ENCODE peak calls at places on chromosomes 16 and 17, in four cellular contexts. U, Q, J and W are unnamed samples.

GRCh38 chr17:7459961-7460545 is 15.2 kb downstream of the CHRNB1 start:
- DNase-seq in Q (no peak), J (no peak), U (no peak), W (no peak)

GRCh38 chr16:67968440-67969285 is at the start of gene SLC12A4:
- DNase-seq in Q (peak; percentile 89), J (peak; percentile 76), U (peak; percentile 94), W (peak; percentile 81)

GRCh38 chr16:88368036-88368435 is 14.7 kb upstream of the ZNF469 start:
- DNase-seq in Q (no peak), U (peak; percentile 16), J (no peak), W (no peak)

GRCh38 chr17:4144411-4144747 is 1.4 kb downstream of the CYB5D2 start:
- DNase-seq in Q (no peak), J (no peak), U (no peak), W (no peak)

GRCh38 chr16:84582958-84583516 is 34.8 kb downstream of the COTL1 start:
- DNase-seq in U (no peak), J (no peak), Q (no peak), W (peak; percentile 71)

GRCh38 chr17:21239680-21240374 is 13.4 kb downstream of the NATD1 start:
- DNase-seq in J (no peak), Q (peak; percentile 51), U (no peak), W (no peak)

GRCh38 chr17:67615011-67615561 is 102.7 kb upstream of the NOL11 start:
- DNase-seq in U (no peak), Q (no peak), J (peak; percentile 58), W (peak; percentile 67)

GRCh38 chr17:20073056-20073979 is 64.2 kb downstream of the SPECC1 start:
- DNase-seq in J (no peak), Q (no peak), U (peak; percentile 78), W (peak; percentile 8)

GRCh38 chr16:16014329-16015224 is 65.2 kb downstream of the ABCC1 start:
- DNase-seq in Q (no peak), J (peak; percentile 66), U (peak; percentile 74), W (peak; percentile 81)

GRCh38 chr17:68679882-68680281 is 78.7 kb upstream of the FAM20A start:
- DNase-seq in J (no peak), Q (no peak), U (no peak), W (no peak)

GRCh38 chr16:65125322-65125721 is 3.5 kb upstream of the CDH11 start:
- DNase-seq in J (no peak), Q (no peak), U (no peak), W (no peak)

GRCh38 chr16:48963901-48964615 is 317.6 kb downstream of the CBLN1 start:
- DNase-seq in J (no peak), Q (no peak), U (no peak), W (no peak)

GRCh38 chr17:49969134-49969759 is at the start of gene DLX4:
- DNase-seq in U (no peak), J (no peak), Q (no peak), W (no peak)

GRCh38 chr16:77234611-77235010 is 35.4 kb downstream of the SYCE1L start:
- DNase-seq in Q (no peak), J (no peak), U (no peak), W (no peak)

GRCh38 chr16:57803413-57803990 is 1.2 kb upstream of the KIFC3 start:
- DNase-seq in J (no peak), Q (no peak), U (peak; percentile 83), W (no peak)

GRCh38 chr17:49564638-49565037 is 11.0 kb upstream of the NXPH3 start:
- DNase-seq in J (no peak), Q (no peak), U (no peak), W (no peak)

GRCh38 chr17:41771389-41772206 is 14.9 kb downstream of the JUP start:
- DNase-seq in J (no peak), U (no peak), Q (peak; percentile 60), W (no peak)

GRCh38 chr17:32664936-32665583 is 178.3 kb downstream of the CDK5R1 start:
- DNase-seq in U (no peak), Q (no peak), J (no peak), W (no peak)

GRCh38 chr16:65809627-65810026 is 556.9 kb upstream of the CDH5 start:
- DNase-seq in U (no peak), J (peak; percentile 67), Q (no peak), W (no peak)

GRCh38 chr17:70181376-70181775 is 12.0 kb downstream of the KCNJ2 start:
- DNase-seq in Q (no peak), U (no peak), J (no peak), W (no peak)

GRCh38 chr17:71987634-71988033 is 133.2 kb upstream of the SOX9 start:
- DNase-seq in U (no peak), Q (peak; percentile 55), J (no peak), W (no peak)
- H3K4me3 ChIP-seq in U (no peak overlapping the region), Q (no peak overlapping the region), J (no peak overlapping the region), W (no peak overlapping the region)

DNA sequence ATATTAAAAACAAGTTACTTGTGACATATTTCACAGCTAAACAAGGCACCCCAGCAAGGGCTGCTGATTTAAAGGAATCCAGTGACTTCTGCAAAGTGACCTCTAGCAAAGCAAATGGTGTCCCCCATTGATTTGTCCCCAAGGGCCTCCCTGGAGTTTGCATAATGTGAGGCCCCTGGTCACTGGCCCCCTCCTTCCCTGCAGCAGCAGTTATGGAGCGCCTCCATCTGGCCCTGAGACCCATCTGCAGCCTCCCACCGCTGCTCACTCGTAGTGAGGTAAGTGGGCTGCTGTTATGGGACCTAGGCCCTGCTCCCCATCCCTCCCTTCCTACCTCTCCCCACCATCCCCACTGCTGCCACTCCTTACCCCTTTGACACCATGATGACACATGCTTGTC is 19.6 kb upstream of the EEF2K start:
- DNase-seq in Q (no peak), U (no peak), J (no peak), W (no peak)
- TF ChIP-seq CTCF in Q (peak; percentile 72), U (no peak), J (no peak), W (no peak)

DNA sequence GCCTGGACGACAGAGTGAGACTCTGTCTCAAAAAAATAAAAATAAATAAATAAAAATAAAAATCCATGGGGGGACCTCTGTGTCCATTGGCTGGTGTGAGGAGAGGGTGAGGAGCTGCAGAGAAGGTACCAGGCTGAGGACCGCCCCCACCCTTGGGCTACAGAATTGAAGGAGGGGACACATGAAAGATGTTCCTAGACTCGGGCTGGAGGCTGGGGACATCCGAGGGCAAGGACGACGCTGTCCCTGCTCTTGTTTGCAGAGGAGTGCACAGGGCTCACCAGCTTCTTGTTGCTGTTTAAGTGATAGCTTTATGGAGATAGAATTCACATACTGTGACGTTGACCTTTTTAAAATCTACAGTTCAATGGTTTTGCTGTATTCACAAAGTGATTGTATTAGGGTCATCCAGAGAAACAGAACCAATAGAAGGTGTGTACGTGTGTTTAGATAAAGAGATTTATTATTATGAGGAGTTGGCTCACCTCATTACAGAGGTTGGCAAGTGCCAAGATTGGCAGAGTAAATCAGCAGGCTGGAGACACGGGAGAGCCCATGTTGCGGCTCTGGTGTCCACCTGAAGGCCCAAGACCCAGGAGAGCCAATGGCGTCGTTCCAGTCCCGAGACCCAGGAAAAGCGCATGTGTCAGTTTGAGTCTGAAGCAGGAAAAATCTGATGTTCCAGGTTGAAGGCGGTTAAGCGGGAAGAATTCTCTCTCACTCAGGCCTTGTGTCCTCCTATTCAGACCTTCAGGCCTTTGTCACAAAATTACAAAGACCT is 320.7 kb downstream of the SEC14L1 start:
- DNase-seq in J (no peak), U (peak; percentile 20), Q (peak; percentile 36), W (no peak)
- H3K4me1 ChIP-seq in J (peaks cover 7% of the 10 kb centered on the region), U (peaks cover 64% of the 10 kb centered on the region), Q (peaks cover 99% of the 10 kb centered on the region), W (peaks cover 36% of the 10 kb centered on the region)

GRCh38 chr17:75864448-75864871 is 9.3 kb upstream of the WBP2 start:
- DNase-seq in U (peak; percentile 88), Q (peak; percentile 89), J (no peak), W (no peak)
- H3K4me3 ChIP-seq in U (no peak overlapping the region), Q (peak overlapping the region; percentile 5), J (no peak overlapping the region), W (no peak overlapping the region)

DNA sequence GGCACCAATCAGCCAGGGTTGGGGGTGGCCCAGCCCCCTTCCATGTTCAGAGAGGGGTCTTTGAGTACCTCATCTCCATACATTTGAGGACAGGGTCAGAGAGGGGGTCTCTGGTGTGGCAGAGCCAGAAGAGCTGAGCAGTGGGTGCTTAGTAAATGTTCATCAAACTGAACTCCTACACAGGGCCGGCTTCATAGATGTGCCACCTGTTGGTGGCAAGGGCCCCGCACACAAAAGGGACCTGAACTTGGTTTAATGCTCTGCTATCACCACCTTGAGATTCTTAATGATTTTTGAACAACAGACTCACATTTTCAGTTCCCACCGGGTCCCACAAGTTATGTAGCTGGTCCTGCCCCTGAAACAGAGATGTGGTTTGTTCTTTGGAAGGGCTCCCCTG is 9.0 kb upstream of the C1QL1 start:
- DNase-seq in U (no peak), J (no peak), Q (peak; percentile 39), W (no peak)
- TF ChIP-seq CTCF in U (no peak), J (no peak), Q (peak; percentile 65), W (no peak)

DNA sequence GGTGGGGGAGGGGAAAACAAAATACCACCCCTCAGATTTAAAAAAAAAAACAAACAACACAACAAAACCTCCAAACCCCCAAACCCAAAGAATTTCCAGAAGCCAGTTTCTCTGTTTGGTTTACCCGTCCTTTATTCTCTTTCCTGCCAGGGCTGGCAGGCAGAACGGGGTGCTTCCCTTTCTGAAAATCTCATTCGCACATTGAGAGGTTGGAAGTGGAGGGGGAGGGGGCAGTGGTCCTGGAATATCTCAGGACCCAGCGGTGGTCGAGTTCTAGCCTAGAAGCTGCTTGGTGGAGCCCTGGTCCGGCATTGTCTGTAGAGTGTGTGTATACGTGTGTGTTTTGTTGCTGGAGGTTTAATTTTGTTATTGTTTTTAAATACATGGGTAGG is 1.3 kb downstream of the CMIP start:
- DNase-seq in U (no peak), J (peak; percentile 33), Q (no peak), W (peak; percentile 45)
- H3K4me1 ChIP-seq in U (peaks cover 8% of the 10 kb centered on the region), J (peaks cover 8% of the 10 kb centered on the region), Q (peaks cover 41% of the 10 kb centered on the region), W (peaks cover 41% of the 10 kb centered on the region)

DNA sequence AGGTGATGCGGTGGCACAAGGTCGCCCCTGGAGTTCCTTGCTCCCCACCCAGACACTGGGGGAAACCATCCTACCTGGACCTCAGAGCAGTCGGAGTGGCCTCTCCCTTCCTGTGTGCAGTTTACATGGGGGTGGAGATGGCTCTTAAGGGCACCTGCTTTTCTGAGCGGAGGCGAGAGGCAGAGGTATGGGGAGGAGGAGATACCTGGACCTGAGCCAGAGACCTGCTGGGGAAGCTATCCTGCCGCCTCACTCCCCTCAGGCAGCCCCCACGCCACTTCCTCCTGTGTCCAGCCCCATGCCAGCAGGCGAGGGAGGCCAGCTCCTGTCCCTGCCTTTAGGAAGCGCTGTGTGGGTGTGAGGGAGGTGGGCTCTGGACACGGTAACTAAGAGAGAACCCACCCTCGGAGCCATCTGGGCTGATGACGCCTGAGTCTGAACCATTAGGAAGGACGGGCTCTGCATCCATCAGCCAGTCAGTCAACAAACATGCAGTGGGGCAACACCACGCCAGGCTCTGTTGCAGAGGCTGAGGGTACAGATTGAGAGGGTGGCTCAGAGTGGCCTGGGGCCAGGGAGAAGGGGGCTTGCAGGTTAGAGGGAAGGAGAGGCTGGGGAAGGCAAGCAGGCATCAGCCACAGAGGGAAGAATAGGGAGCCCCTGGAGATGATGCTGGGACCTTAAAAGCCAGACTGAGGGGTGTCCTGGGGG is 1.2 kb downstream of the CORO1A start:
- DNase-seq in U (peak; percentile 60), J (no peak), Q (peak; percentile 64), W (peak; percentile 8)
- H3K4me3 ChIP-seq in U (no peak overlapping the region), J (peak overlapping the region; percentile 48), Q (peak overlapping the region; percentile 86), W (no peak overlapping the region)